ENCODE peak calls at places on chromosomes 5 and 9, in seven cellular contexts. One of them, this sample, is unnamed.
A peak's percentile ranks its signal among the peaks of the same experiment; 100 is the strongest.

GRCh38 chr5:148973455-148973854 is 89.4 kb downstream of the SH3TC2 start:
- DNase-seq in AG09309: no peak
- DNase-seq in Calu3: no peak
- DNase-seq in NCI-H2081: no peak
- DNase-seq in MG63: peak; percentile 52
- DNase-seq in hypothalamus: no peak
- DNase-seq in GM12865: no peak
- DNase-seq in this sample: no peak

GRCh38 chr5:176730815-176731475 is 79.4 kb upstream of the UNC5A start:
- DNase-seq in GM12865: peak; percentile 28
- DNase-seq in AG09309: no peak
- DNase-seq in NCI-H2081: no peak
- DNase-seq in Calu3: no peak
- DNase-seq in hypothalamus: no peak
- DNase-seq in MG63: no peak
- DNase-seq in this sample: no peak

GRCh38 chr9:121210536-121210935 is 8.9 kb upstream of the RAB14 start:
- DNase-seq in Calu3: no peak
- DNase-seq in hypothalamus: no peak
- DNase-seq in MG63: no peak
- DNase-seq in NCI-H2081: no peak
- DNase-seq in AG09309: no peak
- DNase-seq in GM12865: peak; percentile 41
- DNase-seq in this sample: no peak

GRCh38 chr9:101705135-101705661 is 33.2 kb downstream of the GRIN3A start:
- DNase-seq in AG09309: no peak
- DNase-seq in Calu3: peak; percentile 43
- DNase-seq in GM12865: no peak
- DNase-seq in NCI-H2081: peak; percentile 55
- DNase-seq in hypothalamus: no peak
- DNase-seq in MG63: peak; percentile 51
- DNase-seq in this sample: peak; percentile 43

GRCh38 chr5:79075646-79076426 is 6.3 kb downstream of the BHMT2 start:
- DNase-seq in GM12865: no peak
- DNase-seq in NCI-H2081: no peak
- DNase-seq in MG63: no peak
- DNase-seq in AG09309: no peak
- DNase-seq in Calu3: no peak
- DNase-seq in hypothalamus: no peak
- DNase-seq in this sample: no peak

GRCh38 chr5:3103241-3103855 is 351.9 kb upstream of the IRX2 start:
- DNase-seq in NCI-H2081: no peak
- DNase-seq in AG09309: no peak
- DNase-seq in Calu3: no peak
- DNase-seq in MG63: no peak
- DNase-seq in hypothalamus: no peak
- DNase-seq in GM12865: no peak
- DNase-seq in this sample: no peak

GRCh38 chr5:138743506-138743905 is 9.7 kb upstream of the CTNNA1 start:
- DNase-seq in AG09309: no peak
- DNase-seq in Calu3: no peak
- DNase-seq in NCI-H2081: no peak
- DNase-seq in GM12865: no peak
- DNase-seq in hypothalamus: no peak
- DNase-seq in MG63: peak; percentile 22
- DNase-seq in this sample: no peak

GRCh38 chr5:135887881-135888614 is 7.6 kb downstream of the IL9 start:
- DNase-seq in AG09309: no peak
- DNase-seq in MG63: no peak
- DNase-seq in GM12865: no peak
- DNase-seq in Calu3: peak; percentile 27
- DNase-seq in NCI-H2081: no peak
- DNase-seq in hypothalamus: no peak
- DNase-seq in this sample: no peak

GRCh38 chr9:134318481-134318891 is 7.8 kb upstream of the RXRA start:
- DNase-seq in NCI-H2081: no peak
- DNase-seq in GM12865: no peak
- DNase-seq in MG63: peak; percentile 76
- DNase-seq in Calu3: no peak
- DNase-seq in AG09309: no peak
- DNase-seq in hypothalamus: no peak
- DNase-seq in this sample: no peak

GRCh38 chr9:33524431-33524947 is 438 bp downstream of the ANKRD18B start:
- DNase-seq in NCI-H2081: peak; percentile 82
- DNase-seq in AG09309: no peak
- DNase-seq in GM12865: no peak
- DNase-seq in hypothalamus: no peak
- DNase-seq in MG63: no peak
- DNase-seq in Calu3: peak; percentile 21
- DNase-seq in this sample: no peak

GRCh38 chr5:146073239-146073900 is 32.0 kb downstream of the PLAC8L1 start:
- DNase-seq in AG09309: no peak
- DNase-seq in GM12865: no peak
- DNase-seq in NCI-H2081: no peak
- DNase-seq in MG63: no peak
- DNase-seq in Calu3: no peak
- DNase-seq in hypothalamus: no peak
- DNase-seq in this sample: no peak

GRCh38 chr5:156325671-156326070 is 1.3 kb upstream of the SGCD start:
- DNase-seq in Calu3: no peak
- DNase-seq in AG09309: no peak
- DNase-seq in GM12865: no peak
- DNase-seq in NCI-H2081: no peak
- DNase-seq in MG63: no peak
- DNase-seq in hypothalamus: no peak
- DNase-seq in this sample: no peak

GRCh38 chr9:35521708-35522107 is 31.8 kb downstream of the RUSC2 start:
- DNase-seq in hypothalamus: no peak
- DNase-seq in AG09309: no peak
- DNase-seq in MG63: peak; percentile 43
- DNase-seq in NCI-H2081: no peak
- DNase-seq in GM12865: no peak
- DNase-seq in Calu3: no peak
- DNase-seq in this sample: no peak

GRCh38 chr5:473344-474192 is 30.6 kb downstream of the EXOC3 start:
- DNase-seq in GM12865: peak; percentile 41
- DNase-seq in hypothalamus: no peak
- DNase-seq in AG09309: peak; percentile 3
- DNase-seq in MG63: peak; percentile 51
- DNase-seq in Calu3: peak; percentile 35
- DNase-seq in NCI-H2081: peak; percentile 45
- DNase-seq in this sample: peak; percentile 37

GRCh38 chr5:99320461-99320860 is 391.7 kb upstream of the CHD1 start:
- DNase-seq in AG09309: no peak
- DNase-seq in GM12865: peak; percentile 7
- DNase-seq in MG63: no peak
- DNase-seq in NCI-H2081: no peak
- DNase-seq in Calu3: peak; percentile 46
- DNase-seq in hypothalamus: no peak
- DNase-seq in this sample: no peak

This sample was measured in mesothelial cell of epicardium.